ENCODE peak calls at places on chromosomes 2 and 18, in six cellular contexts. V is AG09319, M is adrenal gland, T is SW 1271, K is NCI-H2171 treated with DMSO at 0.1 percent for 48 hours, A is SIG-M5. E is an unnamed sample.

GRCh38 chr2:217662984-217663602 is 339.7 kb downstream of the TNS1 start:
- DNase-seq in V (no peak), M (no peak), T (no peak), K (no peak), A (no peak), E (no peak)

GRCh38 chr2:85266424-85267041 is 61.3 kb downstream of the TGOLN2 start:
- DNase-seq in V (no peak), M (peak), T (no peak), K (peak), A (no peak), E (peak)

GRCh38 chr18:21513292-21513691 is 87.2 kb downstream of the ESCO1 start:
- DNase-seq in V (no peak), M (no peak), T (no peak), K (no peak), A (no peak), E (no peak)

GRCh38 chr2:147511491-147511948 is 333.3 kb upstream of the ACVR2A start:
- DNase-seq in V (peak), M (peak), T (no peak), K (peak), A (no peak), E (no peak)

GRCh38 chr18:32111706-32112105 is 20.0 kb downstream of the RNF138 start:
- DNase-seq in V (no peak), M (no peak), T (no peak), K (no peak), A (no peak), E (no peak)

GRCh38 chr2:239337877-239338484 is 62.8 kb downstream of the HDAC4 start:
- DNase-seq in V (no peak), M (no peak), T (no peak), K (peak), A (no peak), E (no peak)

GRCh38 chr18:50816767-50817166 is 3.0 kb downstream of the MRO start:
- DNase-seq in V (no peak), M (no peak), T (no peak), K (peak), A (no peak), E (peak)

GRCh38 chr18:43760010-43760409 is 482.7 kb upstream of the SYT4 start:
- DNase-seq in V (no peak), M (no peak), T (no peak), K (no peak), A (no peak), E (no peak)

GRCh38 chr2:61368687-61369665 is 101.9 kb downstream of the USP34 start:
- DNase-seq in V (no peak), M (no peak), T (no peak), K (no peak), A (no peak), E (no peak)

GRCh38 chr2:205903549-205904129 is 182.3 kb downstream of the INO80D start:
- DNase-seq in V (no peak), M (peak), T (no peak), K (no peak), A (no peak), E (no peak)

GRCh38 chr2:179336782-179337534 is 72.3 kb upstream of the SESTD1 start:
- DNase-seq in V (no peak), M (no peak), T (no peak), K (no peak), A (no peak), E (peak)

GRCh38 chr2:224901121-224901676 is 141.1 kb downstream of the DOCK10 start:
- DNase-seq in V (no peak), M (no peak), T (no peak), K (no peak), A (no peak), E (no peak)

GRCh38 chr18:49944681-49945080 is 131.3 kb upstream of the ACAA2 start:
- DNase-seq in V (no peak), M (no peak), T (no peak), K (peak), A (no peak), E (no peak)

GRCh38 chr2:230797515-230798495 is 66.9 kb upstream of the ITM2C start:
- DNase-seq in V (no peak), M (peak), T (no peak), K (no peak), A (no peak), E (no peak)

GRCh38 chr2:162063281-162063680 is 10.7 kb downstream of the DPP4 start:
- DNase-seq in V (no peak), M (no peak), T (no peak), K (no peak), A (no peak), E (no peak)

GRCh38 chr2:145827235-145827634 is 1307.3 kb upstream of the ZEB2 start:
- DNase-seq in V (no peak), M (no peak), T (no peak), K (no peak), A (no peak), E (no peak)

GRCh38 chr2:75021672-75022071 is 63.2 kb downstream of the POLE4 start:
- DNase-seq in V (peak), M (no peak), T (no peak), K (no peak), A (no peak), E (no peak)

GRCh38 chr2:16281451-16282330 is 341.3 kb downstream of the MYCN start:
- DNase-seq in V (no peak), M (peak), T (no peak), K (peak), A (no peak), E (peak)

GRCh38 chr2:219661955-219662395 is 34.5 kb downstream of the SLC4A3 start:
- DNase-seq in V (no peak), M (no peak), T (no peak), K (no peak), A (no peak), E (no peak)

GRCh38 chr2:205477016-205477705 is 205.1 kb upstream of the NRP2 start:
- DNase-seq in V (no peak), M (no peak), T (no peak), K (no peak), A (no peak), E (peak)